ENCODE peak calls at places on chromosome 5, in five cellular contexts. R is HL-60, N is neural progenitor cell, D is ovary, H is spleen. E is an unnamed sample.

GRCh38 chr5:115369430-115370144 is 73.1 kb upstream of the CCDC112 start:
- DNase-seq in D (no peak), R (no peak), H (no peak), N (no peak), E (no peak)

GRCh38 chr5:144002866-144003265 is 167.6 kb downstream of the YIPF5 start:
- DNase-seq in H (no peak), R (no peak), D (no peak), N (no peak), E (no peak)

GRCh38 chr5:101977729-101978345 is 318.2 kb downstream of the SLCO4C1 start:
- DNase-seq in D (no peak), R (peak), H (no peak), N (peak), E (no peak)

GRCh38 chr5:127827451-127827850 is 124.3 kb downstream of the CCDC192 start:
- DNase-seq in H (no peak), N (no peak), R (no peak), D (no peak), E (no peak)

GRCh38 chr5:88833371-88834107 is 49.4 kb downstream of the MEF2C start:
- DNase-seq in R (no peak), H (peak), D (peak), N (no peak), E (no peak)

GRCh38 chr5:88377705-88378656 is 109.3 kb upstream of the TMEM161B start:
- DNase-seq in H (no peak), R (no peak), N (no peak), D (no peak), E (no peak)

GRCh38 chr5:171622010-171622409 is 163.6 kb upstream of the SMIM23 start:
- DNase-seq in R (no peak), D (no peak), H (no peak), N (no peak), E (no peak)

GRCh38 chr5:136007271-136007670 is 21.5 kb upstream of the TGFBI start:
- DNase-seq in R (no peak), H (no peak), D (no peak), N (no peak), E (no peak)

GRCh38 chr5:56200856-56201638 is 32.1 kb downstream of the ANKRD55 start:
- DNase-seq in H (no peak), N (peak), R (no peak), D (peak), E (no peak)

GRCh38 chr5:109743770-109744212 is 54.1 kb downstream of the MAN2A1 start:
- DNase-seq in R (no peak), N (peak), D (no peak), H (no peak), E (no peak)

DNA sequence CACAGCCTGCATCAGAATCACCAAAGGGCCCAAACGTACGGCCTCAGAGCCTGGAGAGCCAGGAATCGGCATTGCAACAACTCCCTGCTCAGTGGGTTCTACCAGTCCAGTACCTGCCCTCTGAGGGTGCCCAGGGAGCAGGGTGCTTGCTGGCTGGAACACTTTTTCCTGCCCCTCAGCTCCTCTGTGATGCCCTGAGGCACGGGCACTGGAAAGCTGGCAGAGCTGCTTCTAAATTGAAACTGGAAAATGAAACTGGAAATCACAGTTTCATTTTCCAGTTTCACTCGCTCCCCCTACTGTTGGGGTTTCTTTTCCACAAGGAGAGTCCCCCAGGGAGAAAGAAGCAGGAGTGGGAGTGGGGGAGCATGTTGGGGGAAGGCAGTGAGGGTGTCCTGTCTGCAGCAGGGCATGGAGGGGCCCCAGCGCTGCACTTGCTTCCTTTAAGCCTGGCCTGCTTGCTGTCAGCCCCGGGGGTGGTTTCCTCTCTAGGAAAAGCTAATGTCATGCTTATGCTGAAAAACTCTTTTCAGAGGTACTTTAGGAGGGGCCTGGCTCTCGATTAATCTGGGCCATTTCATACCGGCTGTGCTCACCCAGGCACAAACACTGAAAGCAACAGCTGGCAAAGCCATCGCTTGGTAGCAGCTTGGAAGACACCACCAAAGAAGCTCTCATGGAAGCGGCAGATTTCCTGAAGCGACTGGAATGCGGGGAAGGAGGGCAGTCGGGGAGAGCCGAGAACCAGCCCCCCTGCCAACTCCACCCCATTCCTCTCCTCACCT is 26.2 kb downstream of the IRF1 start:
- DNase-seq in N (peak), H (peak), D (no peak), R (no peak), E (no peak)
- TF ChIP-seq CTCF in N (no peak), H (no peak), D (no peak), R (no peak), E (no peak)

GRCh38 chr5:172642926-172643325 is 1.9 kb downstream of the NEURL1B start:
- DNase-seq in D (no peak), N (no peak), H (peak), R (no peak), E (no peak)

GRCh38 chr5:172642511-172642910 is 1.4 kb downstream of the NEURL1B start:
- DNase-seq in N (no peak), R (no peak), D (peak), H (no peak), E (no peak)

GRCh38 chr5:172640822-172641358 is at the start of gene NEURL1B:
- DNase-seq in R (peak), N (peak), H (peak), D (peak), E (peak)

GRCh38 chr5:172641359-172642045 is 439 bp downstream of the NEURL1B start:
- DNase-seq in R (no peak), H (peak), N (peak), D (peak), E (peak)

GRCh38 chr5:172642046-172642409 is 965 bp downstream of the NEURL1B start:
- DNase-seq in D (no peak), R (no peak), N (no peak), H (no peak), E (no peak)
- H3K27ac ChIP-seq in D (peak), R (no peak), N (no peak), H (no peak), E (peak)

DNA sequence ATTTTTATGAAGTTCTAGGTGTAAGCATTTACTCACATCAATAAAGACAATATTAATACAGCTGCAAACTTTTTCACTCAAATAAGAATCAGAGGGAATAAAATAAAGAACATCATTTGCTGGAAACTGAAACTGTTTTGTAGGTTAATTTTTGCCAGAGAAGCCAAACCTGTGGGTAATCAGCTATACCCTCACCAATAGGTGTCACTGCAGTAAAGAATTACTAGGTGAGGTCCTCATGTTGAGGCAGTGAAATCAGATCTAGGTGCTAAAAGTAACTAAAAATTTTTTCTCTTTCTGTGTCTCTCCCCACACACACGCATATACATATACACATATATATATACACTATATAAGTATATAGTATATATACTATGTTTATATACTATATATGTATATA is 1016.3 kb upstream of the SEMA6A start:
- DNase-seq in N (peak), D (no peak), R (no peak), H (no peak), E (no peak)
- TF ChIP-seq CTCF in N (peak), D (no peak), R (no peak), H (no peak), E (peak)

DNA sequence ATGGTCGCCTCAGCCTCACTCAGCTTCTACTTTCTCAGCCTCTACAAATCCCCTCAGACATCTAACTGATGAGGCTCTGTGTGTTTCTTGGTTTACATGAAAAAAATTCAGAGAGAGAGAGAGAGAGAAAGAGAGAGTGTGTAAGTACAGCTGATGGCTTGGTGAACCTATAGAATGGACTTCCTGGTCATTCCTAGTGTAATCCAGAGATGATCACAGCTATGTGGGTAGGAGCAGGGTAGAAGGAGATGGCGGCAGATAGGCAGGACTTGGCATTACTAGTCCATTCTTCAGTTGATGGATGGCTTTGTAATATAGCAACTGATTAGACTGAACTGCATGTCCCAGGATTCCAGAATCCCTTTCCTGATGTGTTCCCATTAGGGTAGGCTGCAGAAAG is 429.3 kb upstream of the CLINT1 start:
- DNase-seq in R (no peak), D (no peak), H (no peak), N (no peak), E (no peak)
- H3K27ac ChIP-seq in R (no peak), D (no peak), H (no peak), N (no peak), E (no peak)

GRCh38 chr5:34659168-34659567 is 3.0 kb downstream of the RAI14 start:
- DNase-seq in H (no peak), D (no peak), N (no peak), R (no peak), E (no peak)

GRCh38 chr5:34656700-34657549 is 797 bp downstream of the RAI14 start:
- DNase-seq in D (peak), R (no peak), N (peak), H (no peak), E (peak)

GRCh38 chr5:34657550-34657921 is 1.4 kb downstream of the RAI14 start:
- DNase-seq in R (no peak), H (no peak), N (peak), D (peak), E (peak)

GRCh38 chr5:34656001-34656699 is at the start of gene RAI14:
- DNase-seq in D (peak), R (peak), N (peak), H (peak), E (peak)

GRCh38 chr5:34658023-34658422 is 1.9 kb downstream of the RAI14 start:
- DNase-seq in R (no peak), H (no peak), N (no peak), D (no peak), E (no peak)
- TF ChIP-seq CTCF in R (no peak), H (no peak), N (no peak), D (no peak), E (no peak)

GRCh38 chr5:34487956-34488355 is 168.2 kb upstream of the RAI14 start:
- DNase-seq in R (no peak), H (no peak), D (no peak), N (no peak), E (no peak)
- H3K27ac ChIP-seq in R (no peak), H (no peak), D (no peak), N (no peak), E (no peak)

GRCh38 chr5:41641621-41642020 is 131.2 kb upstream of the PLCXD3 start:
- DNase-seq in N (no peak), D (no peak), R (no peak), H (no peak), E (no peak)

GRCh38 chr5:41638685-41639084 is 128.3 kb upstream of the PLCXD3 start:
- DNase-seq in N (no peak), D (no peak), H (no peak), R (no peak), E (no peak)

GRCh38 chr5:41637424-41637823 is 127.0 kb upstream of the PLCXD3 start:
- DNase-seq in R (no peak), N (peak), H (peak), D (no peak), E (no peak)

GRCh38 chr5:41636605-41637004 is 126.2 kb upstream of the PLCXD3 start:
- DNase-seq in R (no peak), D (peak), N (peak), H (no peak), E (no peak)

DNA sequence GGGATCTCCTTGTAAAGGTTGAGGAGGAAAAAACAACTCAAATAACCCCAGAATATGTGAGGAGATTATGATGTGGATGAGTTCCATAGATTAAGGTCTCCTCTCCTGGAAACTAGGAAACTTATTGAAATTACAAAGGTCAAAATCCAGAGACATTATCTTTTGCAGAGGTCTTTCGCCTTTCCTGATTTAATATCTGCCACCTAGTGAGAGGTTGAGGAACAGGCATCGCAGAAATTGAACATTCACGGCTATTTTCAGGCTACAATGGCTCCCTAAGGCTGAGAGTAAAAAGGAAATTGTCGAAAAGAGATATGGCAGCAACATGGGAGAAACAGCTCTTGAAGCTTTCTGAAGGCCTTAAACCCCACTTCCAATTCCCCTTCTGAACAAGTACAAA is 127.5 kb upstream of the PLCXD3 start:
- DNase-seq in D (no peak), R (no peak), N (no peak), H (no peak), E (no peak)
- TF ChIP-seq CTCF in D (no peak), R (no peak), N (peak), H (no peak), E (no peak)

GRCh38 chr5:150299571-150300327 is 3.0 kb downstream of the ARSI start:
- DNase-seq in R (no peak), N (no peak), H (no peak), D (no peak), E (no peak)

GRCh38 chr5:150301901-150302300 is 804 bp downstream of the ARSI start:
- DNase-seq in R (no peak), N (peak), H (no peak), D (no peak), E (no peak)

GRCh38 chr5:150300496-150301169 is 2.1 kb downstream of the ARSI start:
- DNase-seq in R (no peak), N (peak), D (no peak), H (no peak), E (no peak)

GRCh38 chr5:150302301-150303069 is at the start of gene ARSI:
- DNase-seq in D (peak), R (no peak), H (peak), N (peak), E (peak)

DNA sequence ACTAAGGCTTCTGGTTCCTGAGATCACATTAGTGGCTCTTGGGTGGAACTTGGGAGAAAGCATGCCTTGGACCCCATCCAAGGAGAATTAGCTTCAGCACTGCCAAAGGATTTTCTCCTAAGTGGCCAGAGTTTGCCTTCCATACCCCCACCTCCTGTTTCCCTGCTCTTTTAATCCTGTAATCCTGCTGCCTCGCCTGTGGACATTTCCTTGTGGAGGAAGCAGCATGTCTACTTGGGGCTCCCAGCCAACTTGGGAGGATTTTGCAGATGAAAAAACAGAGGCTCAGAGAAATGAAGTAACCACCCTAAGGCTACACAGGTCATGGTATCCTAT is 1.6 kb downstream of the ARSI start:
- DNase-seq in H (no peak), N (peak), D (no peak), R (no peak), E (no peak)
- H3K27ac ChIP-seq in H (no peak), N (no peak), D (no peak), R (no peak), E (no peak)

GRCh38 chr5:110854200-110854599 is 115.4 kb downstream of the SLC25A46 start:
- DNase-seq in D (no peak), R (no peak), H (no peak), N (no peak), E (no peak)

GRCh38 chr5:110851357-110851756 is 112.5 kb downstream of the SLC25A46 start:
- DNase-seq in D (no peak), R (no peak), N (no peak), H (no peak), E (no peak)

GRCh38 chr5:110852541-110852940 is 113.7 kb downstream of the SLC25A46 start:
- DNase-seq in D (no peak), N (no peak), H (no peak), R (no peak), E (no peak)

GRCh38 chr5:110852053-110852452 is 113.2 kb downstream of the SLC25A46 start:
- DNase-seq in R (no peak), H (no peak), D (no peak), N (no peak), E (no peak)

GRCh38 chr5:110853267-110853666 is 114.5 kb downstream of the SLC25A46 start:
- DNase-seq in H (no peak), R (no peak), N (no peak), D (no peak), E (no peak)
- TF ChIP-seq CTCF in H (no peak), R (no peak), N (no peak), D (no peak), E (no peak)

GRCh38 chr5:107570805-107571531 is 99.8 kb downstream of the EFNA5 start:
- DNase-seq in N (peak), H (no peak), R (no peak), D (no peak), E (peak)
- H3K27ac ChIP-seq in N (peak), H (no peak), R (no peak), D (no peak), E (peak)

E was measured in psoas muscle.